ENCODE peak calls at places on chromosomes 4 and X, in eight cellular contexts. One of them, this sample, is unnamed.

GRCh38 chrX:2183193-2183725 is 317.5 kb downstream of the DHRSX start:
- DNase-seq in stimulated activated CD8-positive, alpha-beta memory T cell treated with anti-CD3 and anti-CD28 coated beads, Interleukin-2, amount 100 ng/mL, for 48 hours: no peak
- DNase-seq in NCI-H187 treated with DMSO at 0.1 percent for 48 hours: no peak
- DNase-seq in Right ventricle myocardium superior: no peak
- DNase-seq in astrocyte of the spinal cord: no peak
- DNase-seq in head of caudate nucleus: no peak
- DNase-seq in mesendoderm: peak; percentile 53
- DNase-seq in Caco-2: no peak
- DNase-seq in this sample: no peak

GRCh38 chr4:76931576-76932276 is 17.8 kb upstream of the SEPTIN11 start:
- DNase-seq in head of caudate nucleus: no peak
- DNase-seq in astrocyte of the spinal cord: no peak
- DNase-seq in Caco-2: no peak
- DNase-seq in mesendoderm: no peak
- DNase-seq in stimulated activated CD8-positive, alpha-beta memory T cell treated with anti-CD3 and anti-CD28 coated beads, Interleukin-2, amount 100 ng/mL, for 48 hours: no peak
- DNase-seq in Right ventricle myocardium superior: no peak
- DNase-seq in NCI-H187 treated with DMSO at 0.1 percent for 48 hours: no peak
- DNase-seq in this sample: no peak

GRCh38 chr4:182929296-182929695 is 12.1 kb upstream of the DCTD start:
- DNase-seq in Caco-2: peak; percentile 20
- DNase-seq in mesendoderm: peak; percentile 61
- DNase-seq in Right ventricle myocardium superior: no peak
- DNase-seq in astrocyte of the spinal cord: peak; percentile 73
- DNase-seq in NCI-H187 treated with DMSO at 0.1 percent for 48 hours: no peak
- DNase-seq in stimulated activated CD8-positive, alpha-beta memory T cell treated with anti-CD3 and anti-CD28 coated beads, Interleukin-2, amount 100 ng/mL, for 48 hours: no peak
- DNase-seq in head of caudate nucleus: peak; percentile 55
- DNase-seq in this sample: peak; percentile 73

GRCh38 chrX:151153086-151153485 is 23.3 kb upstream of the GPR50 start:
- DNase-seq in astrocyte of the spinal cord: peak; percentile 24
- DNase-seq in mesendoderm: peak; percentile 78
- DNase-seq in NCI-H187 treated with DMSO at 0.1 percent for 48 hours: no peak
- DNase-seq in Caco-2: peak; percentile 19
- DNase-seq in head of caudate nucleus: peak; percentile 48
- DNase-seq in stimulated activated CD8-positive, alpha-beta memory T cell treated with anti-CD3 and anti-CD28 coated beads, Interleukin-2, amount 100 ng/mL, for 48 hours: no peak
- DNase-seq in Right ventricle myocardium superior: no peak
- DNase-seq in this sample: peak; percentile 3

GRCh38 chr4:87270144-87270543 is 49.7 kb upstream of the KLHL8 start:
- DNase-seq in astrocyte of the spinal cord: peak; percentile 51
- DNase-seq in Right ventricle myocardium superior: no peak
- DNase-seq in stimulated activated CD8-positive, alpha-beta memory T cell treated with anti-CD3 and anti-CD28 coated beads, Interleukin-2, amount 100 ng/mL, for 48 hours: no peak
- DNase-seq in NCI-H187 treated with DMSO at 0.1 percent for 48 hours: no peak
- DNase-seq in mesendoderm: peak; percentile 67
- DNase-seq in head of caudate nucleus: peak; percentile 59
- DNase-seq in Caco-2: peak; percentile 42
- DNase-seq in this sample: peak; percentile 79

GRCh38 chr4:56701644-56702043 is 20.5 kb upstream of the HOPX start:
- DNase-seq in head of caudate nucleus: no peak
- DNase-seq in stimulated activated CD8-positive, alpha-beta memory T cell treated with anti-CD3 and anti-CD28 coated beads, Interleukin-2, amount 100 ng/mL, for 48 hours: no peak
- DNase-seq in Caco-2: no peak
- DNase-seq in astrocyte of the spinal cord: no peak
- DNase-seq in NCI-H187 treated with DMSO at 0.1 percent for 48 hours: no peak
- DNase-seq in mesendoderm: peak; percentile 39
- DNase-seq in Right ventricle myocardium superior: no peak
- DNase-seq in this sample: no peak

GRCh38 chrX:118571829-118572228 is 76.2 kb downstream of the DOCK11 start:
- DNase-seq in astrocyte of the spinal cord: no peak
- DNase-seq in stimulated activated CD8-positive, alpha-beta memory T cell treated with anti-CD3 and anti-CD28 coated beads, Interleukin-2, amount 100 ng/mL, for 48 hours: no peak
- DNase-seq in head of caudate nucleus: no peak
- DNase-seq in mesendoderm: no peak
- DNase-seq in Right ventricle myocardium superior: no peak
- DNase-seq in NCI-H187 treated with DMSO at 0.1 percent for 48 hours: no peak
- DNase-seq in Caco-2: no peak
- DNase-seq in this sample: no peak

GRCh38 chrX:89021964-89022363 is 274.9 kb downstream of the CPXCR1 start:
- DNase-seq in astrocyte of the spinal cord: no peak
- DNase-seq in Caco-2: no peak
- DNase-seq in mesendoderm: no peak
- DNase-seq in head of caudate nucleus: no peak
- DNase-seq in Right ventricle myocardium superior: no peak
- DNase-seq in stimulated activated CD8-positive, alpha-beta memory T cell treated with anti-CD3 and anti-CD28 coated beads, Interleukin-2, amount 100 ng/mL, for 48 hours: no peak
- DNase-seq in NCI-H187 treated with DMSO at 0.1 percent for 48 hours: no peak
- DNase-seq in this sample: no peak

GRCh38 chr4:160880186-160880585 is 1283.6 kb downstream of the FSTL5 start:
- DNase-seq in astrocyte of the spinal cord: no peak
- DNase-seq in head of caudate nucleus: no peak
- DNase-seq in Caco-2: no peak
- DNase-seq in stimulated activated CD8-positive, alpha-beta memory T cell treated with anti-CD3 and anti-CD28 coated beads, Interleukin-2, amount 100 ng/mL, for 48 hours: no peak
- DNase-seq in NCI-H187 treated with DMSO at 0.1 percent for 48 hours: no peak
- DNase-seq in Right ventricle myocardium superior: no peak
- DNase-seq in mesendoderm: peak; percentile 11
- DNase-seq in this sample: no peak

GRCh38 chrX:15864629-15865028 is 10.0 kb upstream of the AP1S2 start:
- DNase-seq in astrocyte of the spinal cord: peak; percentile 28
- DNase-seq in Caco-2: no peak
- DNase-seq in NCI-H187 treated with DMSO at 0.1 percent for 48 hours: no peak
- DNase-seq in stimulated activated CD8-positive, alpha-beta memory T cell treated with anti-CD3 and anti-CD28 coated beads, Interleukin-2, amount 100 ng/mL, for 48 hours: no peak
- DNase-seq in Right ventricle myocardium superior: no peak
- DNase-seq in head of caudate nucleus: no peak
- DNase-seq in mesendoderm: no peak
- DNase-seq in this sample: peak; percentile 15

GRCh38 chr4:37502070-37502469 is 184.1 kb downstream of the RELL1 start:
- DNase-seq in Right ventricle myocardium superior: no peak
- DNase-seq in head of caudate nucleus: no peak
- DNase-seq in mesendoderm: no peak
- DNase-seq in astrocyte of the spinal cord: no peak
- DNase-seq in stimulated activated CD8-positive, alpha-beta memory T cell treated with anti-CD3 and anti-CD28 coated beads, Interleukin-2, amount 100 ng/mL, for 48 hours: no peak
- DNase-seq in NCI-H187 treated with DMSO at 0.1 percent for 48 hours: no peak
- DNase-seq in Caco-2: no peak
- DNase-seq in this sample: no peak

GRCh38 chr4:26402458-26402857 is 81.6 kb downstream of the RBPJ start:
- DNase-seq in Right ventricle myocardium superior: no peak
- DNase-seq in head of caudate nucleus: no peak
- DNase-seq in stimulated activated CD8-positive, alpha-beta memory T cell treated with anti-CD3 and anti-CD28 coated beads, Interleukin-2, amount 100 ng/mL, for 48 hours: no peak
- DNase-seq in NCI-H187 treated with DMSO at 0.1 percent for 48 hours: no peak
- DNase-seq in astrocyte of the spinal cord: no peak
- DNase-seq in mesendoderm: no peak
- DNase-seq in Caco-2: no peak
- DNase-seq in this sample: no peak